ENCODE peak calls at places on chromosomes 13 and 19, in four cellular contexts. One of them, this sample, is unnamed.

GRCh38 chr19:51138549-51138979 is 3.5 kb upstream of the SIGLEC7 start:
- DNase-seq in ovary: no peak
- DNase-seq in tibial nerve: no peak
- DNase-seq in A549: no peak
- DNase-seq in this sample: peak

GRCh38 chr13:82358284-82358683 is 1524.0 kb downstream of the SLITRK1 start:
- DNase-seq in A549: no peak
- DNase-seq in ovary: no peak
- DNase-seq in tibial nerve: no peak
- DNase-seq in this sample: no peak

GRCh38 chr13:95456837-95457236 is 95.7 kb upstream of the CLDN10 start:
- DNase-seq in tibial nerve: no peak
- DNase-seq in A549: no peak
- DNase-seq in ovary: no peak
- DNase-seq in this sample: no peak

GRCh38 chr19:43618921-43619261 is 538 bp downstream of the ZNF428 start:
- DNase-seq in tibial nerve: no peak
- DNase-seq in A549: peak
- DNase-seq in ovary: no peak
- DNase-seq in this sample: no peak

GRCh38 chr19:801030-801860 is 4.0 kb downstream of the PTBP1 start:
- DNase-seq in ovary: peak
- DNase-seq in A549: no peak
- DNase-seq in tibial nerve: no peak
- DNase-seq in this sample: peak

GRCh38 chr13:46593403-46593802 is 40.4 kb downstream of the LRCH1 start:
- DNase-seq in A549: no peak
- DNase-seq in tibial nerve: no peak
- DNase-seq in ovary: no peak
- DNase-seq in this sample: no peak

GRCh38 chr13:72508392-72508791 is 219.0 kb downstream of the MZT1 start:
- DNase-seq in A549: no peak
- DNase-seq in ovary: no peak
- DNase-seq in tibial nerve: no peak
- DNase-seq in this sample: no peak

GRCh38 chr13:51873837-51874236 is 12.1 kb downstream of the CCDC70 start:
- DNase-seq in ovary: no peak
- DNase-seq in A549: no peak
- DNase-seq in tibial nerve: no peak
- DNase-seq in this sample: no peak

GRCh38 chr19:53877361-53877766 is 4.6 kb upstream of the PRKCG start:
- DNase-seq in ovary: no peak
- DNase-seq in A549: peak
- DNase-seq in tibial nerve: no peak
- DNase-seq in this sample: no peak

GRCh38 chr19:41420101-41420880 is 6.9 kb downstream of the B3GNT8 start:
- DNase-seq in A549: no peak
- DNase-seq in ovary: no peak
- DNase-seq in tibial nerve: no peak
- DNase-seq in this sample: no peak

GRCh38 chr13:30618186-30618937 is 642 bp downstream of the USPL1 start:
- DNase-seq in tibial nerve: no peak
- DNase-seq in A549: no peak
- DNase-seq in ovary: peak
- DNase-seq in this sample: peak

GRCh38 chr13:53743906-53744305 is 715.3 kb downstream of the OLFM4 start:
- DNase-seq in tibial nerve: no peak
- DNase-seq in ovary: no peak
- DNase-seq in A549: peak
- DNase-seq in this sample: no peak

GRCh38 chr19:23395041-23395721 is at the start of gene ZNF91:
- DNase-seq in ovary: peak
- DNase-seq in tibial nerve: peak
- DNase-seq in A549: peak
- DNase-seq in this sample: peak

GRCh38 chr13:23899555-23899954 is 2.3 kb upstream of the C1QTNF9B start:
- DNase-seq in ovary: no peak
- DNase-seq in tibial nerve: no peak
- DNase-seq in A549: peak
- DNase-seq in this sample: no peak

GRCh38 chr19:18919895-18920204 is 335 bp downstream of the DDX49 start:
- DNase-seq in ovary: no peak
- DNase-seq in tibial nerve: no peak
- DNase-seq in A549: no peak
- DNase-seq in this sample: no peak

GRCh38 chr13:42561752-42562467 is 12.0 kb upstream of the TNFSF11 start:
- DNase-seq in ovary: no peak
- DNase-seq in A549: no peak
- DNase-seq in tibial nerve: no peak
- DNase-seq in this sample: no peak

GRCh38 chr13:59931621-59932020 is 232.1 kb downstream of the DIAPH3 start:
- DNase-seq in ovary: no peak
- DNase-seq in A549: no peak
- DNase-seq in tibial nerve: no peak
- DNase-seq in this sample: no peak

GRCh38 chr19:670609-671075 is 5.5 kb upstream of the FSTL3 start:
- DNase-seq in A549: peak
- DNase-seq in tibial nerve: no peak
- DNase-seq in ovary: no peak
- DNase-seq in this sample: no peak

GRCh38 chr19:49217382-49217781 is 59.8 kb downstream of the TRPM4 start:
- DNase-seq in ovary: no peak
- DNase-seq in A549: no peak
- DNase-seq in tibial nerve: no peak
- DNase-seq in this sample: no peak

GRCh38 chr19:5990289-5990797 is 12.4 kb upstream of the RANBP3 start:
- DNase-seq in ovary: no peak
- DNase-seq in tibial nerve: no peak
- DNase-seq in A549: peak
- DNase-seq in this sample: no peak

GRCh38 chr19:12159773-12160414 is 3.0 kb upstream of the ZNF136 start:
- DNase-seq in A549: no peak
- DNase-seq in tibial nerve: no peak
- DNase-seq in ovary: no peak
- DNase-seq in this sample: no peak

GRCh38 chr13:50690020-50690419 is 153.5 kb downstream of the DLEU7 start:
- DNase-seq in ovary: no peak
- DNase-seq in tibial nerve: no peak
- DNase-seq in A549: no peak
- DNase-seq in this sample: no peak

GRCh38 chr19:10699650-10700335 is 1.4 kb upstream of the QTRT1 start:
- DNase-seq in A549: peak
- DNase-seq in ovary: no peak
- DNase-seq in tibial nerve: no peak
- DNase-seq in this sample: peak

GRCh38 chr13:113187263-113187669 is 21.2 kb downstream of the PCID2 start:
- DNase-seq in tibial nerve: peak
- DNase-seq in ovary: peak
- DNase-seq in A549: peak
- DNase-seq in this sample: peak

GRCh38 chr13:109569938-109570711 is 216.3 kb downstream of the IRS2 start:
- DNase-seq in A549: no peak
- DNase-seq in ovary: peak
- DNase-seq in tibial nerve: no peak
- DNase-seq in this sample: peak

GRCh38 chr13:24192811-24193162 is 32.3 kb downstream of the SPATA13 start:
- DNase-seq in A549: no peak
- DNase-seq in ovary: no peak
- DNase-seq in tibial nerve: no peak
- DNase-seq in this sample: no peak

GRCh38 chr13:47897411-47898050 is 103.5 kb downstream of the SUCLA2 start:
- DNase-seq in ovary: no peak
- DNase-seq in tibial nerve: no peak
- DNase-seq in A549: no peak
- DNase-seq in this sample: no peak

GRCh38 chr19:49888478-49888901 is 8.2 kb downstream of the IL4I1 start:
- DNase-seq in tibial nerve: no peak
- DNase-seq in ovary: no peak
- DNase-seq in A549: no peak
- DNase-seq in this sample: no peak

GRCh38 chr13:83508905-83509304 is 373.4 kb downstream of the SLITRK1 start:
- DNase-seq in ovary: no peak
- DNase-seq in tibial nerve: no peak
- DNase-seq in A549: no peak
- DNase-seq in this sample: no peak
- TF ChIP-seq EP300 in ovary: no peak
- TF ChIP-seq EP300 in tibial nerve: no peak
- TF ChIP-seq EP300 in A549: no peak
- TF ChIP-seq EP300 in this sample: no peak

DNA sequence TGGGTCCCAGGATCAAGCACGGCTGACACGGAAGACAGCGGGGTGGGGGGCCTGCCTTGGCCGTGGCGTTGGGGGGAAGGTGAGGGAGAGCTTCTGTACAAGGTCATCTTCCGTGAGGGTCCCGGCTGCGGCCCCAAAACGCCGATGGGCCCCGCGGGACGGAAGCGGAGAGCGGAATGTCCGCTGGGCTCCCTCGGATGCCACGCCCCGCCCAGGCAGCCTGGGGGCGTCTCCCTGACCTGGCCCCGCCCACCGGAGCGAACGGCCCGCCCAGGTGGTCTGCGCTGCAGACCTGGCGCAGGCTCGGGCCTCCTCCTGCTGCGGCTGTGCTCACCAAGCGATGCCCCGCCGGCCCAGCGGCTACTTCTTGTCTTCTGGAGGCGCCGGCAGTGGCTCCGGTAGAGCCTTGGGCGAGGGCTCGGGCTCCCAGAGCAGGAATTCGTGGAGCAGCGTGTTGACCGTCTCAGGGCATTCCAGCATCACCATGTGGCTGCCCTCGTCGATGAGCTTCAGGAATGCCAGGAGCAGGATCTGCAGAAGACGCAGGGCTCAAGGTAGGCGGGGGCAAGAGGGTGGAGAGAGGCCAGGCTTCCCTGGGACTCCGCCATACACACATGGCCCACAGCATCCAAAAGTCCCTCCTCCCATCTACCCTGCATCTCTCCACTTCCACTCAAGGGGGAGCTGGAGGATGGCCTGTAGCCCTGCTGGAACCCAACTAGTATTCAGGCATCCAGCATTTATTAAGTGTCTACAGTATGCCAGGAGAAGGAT is 10.7 kb downstream of the ABHD8 start:
- DNase-seq in tibial nerve: peak
- DNase-seq in ovary: peak
- DNase-seq in A549: peak
- DNase-seq in this sample: peak
- TF ChIP-seq EP300 in tibial nerve: no peak
- TF ChIP-seq EP300 in ovary: no peak
- TF ChIP-seq EP300 in A549: no peak
- TF ChIP-seq EP300 in this sample: no peak

DNA sequence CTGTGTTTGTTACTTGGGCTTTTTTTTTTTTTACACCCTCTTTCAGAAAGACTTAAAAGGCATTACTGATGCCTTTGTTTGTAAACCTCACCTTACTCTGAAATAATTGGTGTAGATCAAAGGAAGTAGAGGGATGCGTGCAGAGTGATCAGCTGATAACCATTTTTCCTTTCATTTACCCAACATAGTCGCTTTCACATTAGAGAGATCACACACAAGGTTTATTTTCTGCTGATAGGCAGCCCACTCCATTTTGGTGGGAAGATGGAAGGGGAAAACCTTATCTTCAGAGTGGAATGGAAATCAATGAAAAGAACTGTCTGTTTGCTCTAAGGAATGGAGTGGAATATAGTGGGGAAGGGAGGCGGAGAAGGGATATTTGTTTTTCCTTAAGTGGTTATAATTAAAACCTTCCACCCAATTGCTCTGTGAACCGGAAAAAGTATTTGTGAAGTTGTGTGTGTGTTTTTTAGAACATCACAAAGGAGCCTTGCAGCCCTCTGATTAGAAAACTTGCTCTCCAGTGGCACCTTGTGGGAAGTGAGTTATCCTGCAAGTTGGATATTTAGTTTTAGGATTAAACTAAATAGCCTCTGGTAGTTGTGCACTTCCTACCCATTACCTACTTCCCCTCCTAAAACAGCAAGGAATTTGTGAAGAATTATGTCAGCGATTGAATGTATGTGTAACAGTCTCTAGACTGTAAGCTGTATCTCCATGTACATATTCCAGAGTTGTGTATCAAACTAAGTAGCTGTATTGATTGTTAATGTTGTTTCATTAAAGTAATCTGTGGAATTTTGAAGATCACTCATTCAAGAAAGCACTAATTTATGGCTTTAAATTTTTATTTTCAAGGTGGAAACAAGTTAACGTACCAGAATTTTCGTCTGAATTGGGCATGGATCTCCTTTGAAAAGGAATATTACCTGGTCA is 76.8 kb downstream of the FREM2 start:
- DNase-seq in A549: peak
- DNase-seq in tibial nerve: no peak
- DNase-seq in ovary: peak
- DNase-seq in this sample: no peak
- TF ChIP-seq EP300 in A549: no peak
- TF ChIP-seq EP300 in tibial nerve: no peak
- TF ChIP-seq EP300 in ovary: no peak
- TF ChIP-seq EP300 in this sample: no peak

DNA sequence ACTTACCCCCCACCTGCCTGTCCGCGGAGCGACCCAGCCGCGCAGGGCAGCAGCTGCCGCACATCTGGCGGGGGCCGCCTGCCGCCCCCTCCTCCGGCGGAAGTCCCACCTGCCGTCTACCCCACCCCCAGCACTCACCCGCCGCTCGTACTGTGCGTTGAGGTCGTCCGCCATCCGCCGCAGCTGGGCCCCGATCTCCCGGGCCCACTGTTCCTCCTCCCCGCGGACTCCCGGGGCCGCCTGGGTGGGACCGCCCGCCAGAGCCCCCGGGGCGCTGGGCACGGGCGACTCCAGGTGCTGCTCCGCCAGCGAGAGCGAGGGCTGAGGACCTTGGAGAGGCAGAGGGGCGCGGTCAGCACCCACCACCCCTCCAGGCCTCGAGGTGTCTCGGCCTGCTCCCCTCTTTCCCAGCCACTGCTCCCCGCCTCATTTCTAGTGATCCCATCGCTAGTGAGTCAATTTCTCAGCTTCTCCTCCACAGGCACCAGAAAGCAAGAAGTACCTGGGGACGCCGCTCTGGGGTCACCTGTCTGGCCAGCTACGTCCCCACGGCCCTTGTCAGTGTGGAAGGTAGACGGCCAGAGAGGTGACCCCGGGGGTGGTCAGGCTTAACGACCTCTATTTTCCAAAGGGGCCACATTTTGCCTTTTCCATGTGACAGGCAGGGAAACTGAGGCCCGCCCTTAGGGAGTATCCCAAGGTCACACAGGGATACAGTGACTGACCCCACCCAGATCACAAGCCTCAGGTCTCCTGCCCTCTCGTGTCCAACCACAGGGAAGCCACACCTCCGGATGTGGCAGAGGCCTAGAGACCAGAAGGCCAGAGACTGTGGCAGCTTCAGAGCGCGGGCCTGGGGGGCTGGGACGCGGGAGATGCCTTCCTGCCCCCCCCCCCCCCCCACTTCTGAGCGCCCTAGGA is 4.3 kb downstream of the BBC3 start:
- DNase-seq in A549: peak
- DNase-seq in tibial nerve: peak
- DNase-seq in ovary: peak
- DNase-seq in this sample: peak
- TF ChIP-seq EP300 in A549: peak
- TF ChIP-seq EP300 in tibial nerve: peak
- TF ChIP-seq EP300 in ovary: no peak
- TF ChIP-seq EP300 in this sample: no peak

This sample was measured in stomach.